ENCODE peak calls at places on chromosomes 2 and 18, in eight cellular contexts. A, V, R, I, S, N, K and J are unnamed samples.
A peak's percentile ranks its signal among the peaks of the same experiment; 100 is the strongest.

GRCh38 chr2:33178209-33178608 is 231.5 kb downstream of the LTBP1 start:
- DNase-seq in A (no peak), I (no peak), N (no peak), S (no peak), V (no peak), R (no peak), K (no peak), J (no peak)

GRCh38 chr2:57396364-57397098 is 650.1 kb upstream of the VRK2 start:
- DNase-seq in R (no peak), N (peak; percentile 63), K (no peak), I (no peak), A (no peak), S (no peak), V (no peak), J (no peak)

GRCh38 chr2:45293182-45293581 is 283.9 kb upstream of the SIX2 start:
- DNase-seq in K (peak; percentile 48), R (no peak), I (peak; percentile 28), V (no peak), A (no peak), S (peak; percentile 16), N (no peak), J (no peak)

GRCh38 chr2:203280428-203281064 is 41.7 kb downstream of the CYP20A1 start:
- DNase-seq in V (no peak), K (peak; percentile 53), I (peak; percentile 30), R (no peak), S (peak; percentile 19), A (no peak), N (no peak), J (no peak)

GRCh38 chr2:102301867-102302362 is 9.4 kb upstream of the IL1RL1 start:
- DNase-seq in I (no peak), S (no peak), K (peak; percentile 65), N (peak; percentile 61), A (peak; percentile 5), R (peak; percentile 63), V (no peak), J (no peak)

GRCh38 chr2:112690853-112691390 is 29.9 kb upstream of the NT5DC4 start:
- DNase-seq in I (peak; percentile 44), S (peak; percentile 35), N (peak; percentile 94), V (no peak), R (peak; percentile 78), A (peak; percentile 22), K (peak; percentile 79), J (peak; percentile 30)

GRCh38 chr2:127254386-127254981 is 34.4 kb upstream of the CYP27C1 start:
- DNase-seq in I (peak; percentile 33), V (no peak), K (peak; percentile 33), R (no peak), S (peak; percentile 39), N (no peak), A (no peak), J (no peak)

GRCh38 chr18:24014986-24015896 is 687 bp downstream of the TTC39C start:
- DNase-seq in N (peak; percentile 57), K (peak; percentile 70), I (peak; percentile 82), A (peak; percentile 35), S (peak; percentile 77), R (peak; percentile 59), V (no peak), J (no peak)

GRCh38 chr2:905091-905832 is 45.4 kb upstream of the SNTG2 start:
- DNase-seq in A (no peak), R (no peak), V (no peak), K (no peak), N (no peak), S (no peak), I (no peak), J (no peak)

GRCh38 chr18:50629148-50629631 is 69.3 kb downstream of the MAPK4 start:
- DNase-seq in R (no peak), N (no peak), I (no peak), A (no peak), K (no peak), V (no peak), S (no peak), J (no peak)

GRCh38 chr2:68693947-68694346 is 40.7 kb upstream of the ARHGAP25 start:
- DNase-seq in A (no peak), V (no peak), I (no peak), S (no peak), K (no peak), R (no peak), N (no peak), J (no peak)

GRCh38 chr2:80102026-80102425 is 202.5 kb downstream of the LRRTM1 start:
- DNase-seq in N (no peak), S (peak; percentile 95), R (no peak), K (peak; percentile 58), V (no peak), A (no peak), I (peak; percentile 92), J (no peak)

GRCh38 chr2:233834378-233834777 is 20.0 kb downstream of the HJURP start:
- DNase-seq in V (no peak), N (no peak), K (no peak), A (no peak), S (no peak), I (no peak), R (no peak), J (no peak)

GRCh38 chr2:11797846-11798245 is 51.4 kb downstream of the LPIN1 start:
- DNase-seq in N (no peak), A (no peak), I (no peak), V (no peak), S (no peak), R (no peak), K (no peak), J (no peak)

GRCh38 chr18:27378396-27379094 is 193.4 kb upstream of the CHST9 start:
- DNase-seq in V (no peak), K (peak; percentile 27), N (no peak), S (no peak), A (no peak), I (peak; percentile 11), R (no peak), J (no peak)

GRCh38 chr18:30903566-30903965 is 139.0 kb downstream of the DSC3 start:
- DNase-seq in I (no peak), S (no peak), K (peak; percentile 3), R (no peak), V (no peak), N (no peak), A (no peak), J (no peak)

GRCh38 chr18:7514796-7515440 is 52.2 kb upstream of the PTPRM start:
- DNase-seq in R (no peak), S (no peak), A (no peak), I (no peak), K (no peak), V (no peak), N (no peak), J (no peak)

GRCh38 chr2:128321784-128322650 is 3.3 kb upstream of the HS6ST1 start:
- DNase-seq in A (peak; percentile 89), K (peak; percentile 82), V (peak; percentile 74), S (peak; percentile 71), I (peak; percentile 93), R (peak; percentile 76), N (peak; percentile 45), J (peak; percentile 48)

GRCh38 chr18:45652703-45653490 is 37.6 kb downstream of the SLC14A2 start:
- DNase-seq in K (peak; percentile 48), A (no peak), V (no peak), S (peak; percentile 27), I (peak; percentile 35), N (no peak), R (no peak), J (no peak)

GRCh38 chr2:18428516-18428915 is 131.9 kb downstream of the RDH14 start:
- DNase-seq in A (no peak), K (no peak), S (no peak), V (no peak), N (no peak), I (no peak), R (no peak), J (no peak)

GRCh38 chr2:96642564-96643350 is at the start of gene FER1L5:
- DNase-seq in V (no peak), S (no peak), I (peak; percentile 58), N (no peak), K (peak; percentile 62), R (no peak), A (peak; percentile 23), J (peak; percentile 10)

GRCh38 chr2:240584486-240585031 is 2.0 kb upstream of the CAPN10 start:
- DNase-seq in K (peak; percentile 82), A (no peak), I (no peak), N (peak; percentile 59), R (no peak), S (no peak), V (no peak), J (no peak)